ENCODE peak calls at places on chromosomes 3 and 15, in eight cellular contexts. C is tibial nerve, I is fibroblast of lung, Y is neural progenitor cell, B is suprapubic skin, A is esophagus squamous epithelium, L is cardiac muscle cell, O is endothelial cell of umbilical vein. Z is an unnamed sample. For H3K36me3 and H3K4me1, the result is how much of the 10 kb centered on the place peaks cover.

GRCh38 chr15:78223396-78224023 is 10.9 kb downstream of the ACSBG1 start:
- DNase-seq in C (no peak), I (peak), Y (no peak), B (no peak), A (no peak), L (peak), O (no peak), Z (no peak)

GRCh38 chr3:33438871-33439270 is 1.3 kb downstream of the UBP1 start:
- DNase-seq in C (no peak), I (peak), Y (no peak), B (no peak), A (no peak), L (no peak), O (no peak), Z (no peak)

GRCh38 chr3:179765396-179765795 is 112.6 kb downstream of the USP13 start:
- DNase-seq in C (no peak), I (no peak), Y (no peak), B (no peak), A (no peak), L (no peak), O (no peak), Z (no peak)

GRCh38 chr15:29046946-29047345 is 161.2 kb downstream of the APBA2 start:
- DNase-seq in C (no peak), I (no peak), Y (no peak), B (no peak), A (no peak), L (no peak), O (no peak), Z (no peak)

GRCh38 chr3:42183991-42184621 is 81.9 kb downstream of the CCK start:
- DNase-seq in C (no peak), I (no peak), Y (no peak), B (no peak), A (no peak), L (no peak), O (peak), Z (no peak)

GRCh38 chr15:38945551-38946298 is 381.1 kb upstream of the RASGRP1 start:
- DNase-seq in C (no peak), I (no peak), Y (peak), B (no peak), A (no peak), L (no peak), O (peak), Z (no peak)

GRCh38 chr15:60585743-60586708 is 107.1 kb upstream of the ICE2 start:
- DNase-seq in C (peak), I (peak), Y (peak), B (no peak), A (no peak), L (peak), O (peak), Z (peak)

GRCh38 chr3:135444058-135444457 is 521.5 kb upstream of the PPP2R3A start:
- DNase-seq in C (no peak), I (no peak), Y (no peak), B (no peak), A (no peak), L (no peak), O (no peak), Z (no peak)

GRCh38 chr3:72318504-72319201 is 529.6 kb downstream of the SHQ1 start:
- DNase-seq in C (no peak), I (peak), Y (no peak), B (no peak), A (no peak), L (no peak), O (no peak), Z (no peak)

GRCh38 chr3:138542977-138543376 is 51.1 kb downstream of the CEP70 start:
- DNase-seq in C (no peak), I (no peak), Y (no peak), B (no peak), A (no peak), L (no peak), O (no peak), Z (no peak)

GRCh38 chr3:38616111-38616510 is 33.4 kb downstream of the SCN5A start:
- DNase-seq in C (no peak), I (no peak), Y (no peak), B (no peak), A (no peak), L (no peak), O (no peak), Z (no peak)

GRCh38 chr15:28911295-28911979 is 25.7 kb downstream of the APBA2 start:
- DNase-seq in C (no peak), I (no peak), Y (peak), B (peak), A (no peak), L (no peak), O (no peak), Z (no peak)

GRCh38 chr3:14435175-14436011 is 33.0 kb downstream of the SLC6A6 start:
- DNase-seq in C (no peak), I (no peak), Y (no peak), B (no peak), A (no peak), L (peak), O (peak), Z (no peak)

GRCh38 chr3:3799173-3800075 is at the start of gene LRRN1:
- DNase-seq in C (no peak), I (no peak), Y (peak), B (peak), A (peak), L (no peak), O (no peak), Z (peak)

GRCh38 chr15:60704129-60704528 is 225.2 kb upstream of the ICE2 start:
- DNase-seq in C (no peak), I (no peak), Y (no peak), B (no peak), A (no peak), L (no peak), O (no peak), Z (peak)

GRCh38 chr3:148631124-148631903 is 66.4 kb upstream of the AGTR1 start:
- DNase-seq in C (no peak), I (no peak), Y (peak), B (no peak), A (no peak), L (no peak), O (peak), Z (no peak)

GRCh38 chr15:69474291-69474690 is 21.7 kb downstream of the RPLP1 start:
- DNase-seq in C (no peak), I (no peak), Y (no peak), B (no peak), A (no peak), L (no peak), O (peak), Z (no peak)

GRCh38 chr3:74613566-74613965 is 893 bp downstream of the CNTN3 start:
- DNase-seq in C (no peak), I (no peak), Y (peak), B (no peak), A (no peak), L (no peak), O (no peak), Z (peak)

GRCh38 chr3:12025584-12025983 is 21.4 kb downstream of the SYN2 start:
- DNase-seq in C (no peak), I (no peak), Y (no peak), B (no peak), A (no peak), L (no peak), O (no peak), Z (no peak)

GRCh38 chr3:33358172-33358781 is 81.0 kb downstream of the FBXL2 start:
- DNase-seq in C (no peak), I (no peak), Y (no peak), B (no peak), A (no peak), L (no peak), O (no peak), Z (no peak)

GRCh38 chr3:31502803-31503221 is 29.9 kb upstream of the STT3B start:
- DNase-seq in C (no peak), I (no peak), Y (no peak), B (no peak), A (no peak), L (no peak), O (no peak), Z (peak)

GRCh38 chr3:129567176-129567705 is 24.3 kb downstream of the H1-8 start:
- DNase-seq in C (no peak), I (peak), Y (no peak), B (no peak), A (no peak), L (no peak), O (no peak), Z (no peak)

GRCh38 chr3:78041486-78041885 is 1001.6 kb downstream of the ROBO2 start:
- DNase-seq in C (no peak), I (no peak), Y (no peak), B (no peak), A (no peak), L (peak), O (peak), Z (no peak)

GRCh38 chr3:62159693-62160092 is 213.7 kb downstream of the FEZF2 start:
- DNase-seq in C (peak), I (peak), Y (no peak), B (peak), A (no peak), L (peak), O (peak), Z (peak)

GRCh38 chr3:174955513-174956001 is 96.4 kb downstream of the NAALADL2 start:
- DNase-seq in C (no peak), I (no peak), Y (no peak), B (no peak), A (no peak), L (peak), O (peak), Z (peak)

GRCh38 chr15:89936051-89936792 is 23.5 kb upstream of the ARPIN start:
- DNase-seq in C (no peak), I (no peak), Y (no peak), B (no peak), A (no peak), L (no peak), O (no peak), Z (no peak)

GRCh38 chr15:33699691-33700447 is 268.4 kb upstream of the CHRM5 start:
- DNase-seq in C (no peak), I (peak), Y (peak), B (no peak), A (no peak), L (peak), O (no peak), Z (no peak)

GRCh38 chr15:52678468-52679231 is 538 bp downstream of the ATOSA start:
- DNase-seq in C (peak), I (peak), Y (peak), B (peak), A (peak), L (peak), O (peak), Z (peak)

GRCh38 chr3:187101184-187102072 is 37.9 kb downstream of the RPL39L start:
- DNase-seq in C (peak), I (peak), Y (no peak), B (no peak), A (no peak), L (peak), O (peak), Z (peak)

GRCh38 chr15:71103102-71103676 is 12.1 kb upstream of the THSD4 start:
- DNase-seq in C (no peak), I (peak), Y (peak), B (no peak), A (no peak), L (peak), O (peak), Z (peak)

GRCh38 chr3:9809239-9809614 is 835 bp upstream of the TTLL3 start:
- DNase-seq in C (no peak), I (no peak), Y (no peak), B (no peak), A (no peak), L (no peak), O (no peak), Z (no peak)

GRCh38 chr3:10770547-10770946 is 45.5 kb upstream of the SLC6A11 start:
- DNase-seq in C (no peak), I (no peak), Y (no peak), B (no peak), A (no peak), L (no peak), O (no peak), Z (no peak)

GRCh38 chr3:185789134-185789533 is 35.7 kb downstream of the IGF2BP2 start:
- DNase-seq in C (no peak), I (no peak), Y (no peak), B (no peak), A (no peak), L (no peak), O (no peak), Z (no peak)

GRCh38 chr3:184320099-184320445 is 5.7 kb downstream of the EIF4G1 start:
- DNase-seq in C (peak), I (peak), Y (no peak), B (peak), A (peak), L (peak), O (peak), Z (peak)

GRCh38 chr3:39260957-39261356 is 18.9 kb downstream of the CX3CR1 start:
- DNase-seq in C (peak), I (peak), Y (no peak), B (peak), A (peak), L (peak), O (peak), Z (peak)

GRCh38 chr15:20340331-20340811 is 201.2 kb downstream of the GOLGA6L6 start:
- DNase-seq in C (no peak), I (no peak), Y (no peak), B (peak), A (no peak), L (no peak), O (peak), Z (no peak)

GRCh38 chr15:88465633-88466219 is 1.5 kb downstream of the MRPL46 start:
- DNase-seq in C (no peak), I (peak), Y (no peak), B (no peak), A (no peak), L (peak), O (peak), Z (peak)

GRCh38 chr15:88467935-88468528 is 524 bp downstream of the MRPS11 start:
- DNase-seq in C (no peak), I (peak), Y (peak), B (no peak), A (no peak), L (peak), O (peak), Z (no peak)

GRCh38 chr15:88469321-88469720 is 1.8 kb downstream of the MRPS11 start:
- DNase-seq in C (no peak), I (no peak), Y (no peak), B (no peak), A (no peak), L (no peak), O (no peak), Z (no peak)

GRCh38 chr15:88467073-88467934 is at the start of the genes MRPL46 and MRPS11:
- DNase-seq in C (peak), I (peak), Y (peak), B (peak), A (peak), L (peak), O (peak), Z (peak)

DNA sequence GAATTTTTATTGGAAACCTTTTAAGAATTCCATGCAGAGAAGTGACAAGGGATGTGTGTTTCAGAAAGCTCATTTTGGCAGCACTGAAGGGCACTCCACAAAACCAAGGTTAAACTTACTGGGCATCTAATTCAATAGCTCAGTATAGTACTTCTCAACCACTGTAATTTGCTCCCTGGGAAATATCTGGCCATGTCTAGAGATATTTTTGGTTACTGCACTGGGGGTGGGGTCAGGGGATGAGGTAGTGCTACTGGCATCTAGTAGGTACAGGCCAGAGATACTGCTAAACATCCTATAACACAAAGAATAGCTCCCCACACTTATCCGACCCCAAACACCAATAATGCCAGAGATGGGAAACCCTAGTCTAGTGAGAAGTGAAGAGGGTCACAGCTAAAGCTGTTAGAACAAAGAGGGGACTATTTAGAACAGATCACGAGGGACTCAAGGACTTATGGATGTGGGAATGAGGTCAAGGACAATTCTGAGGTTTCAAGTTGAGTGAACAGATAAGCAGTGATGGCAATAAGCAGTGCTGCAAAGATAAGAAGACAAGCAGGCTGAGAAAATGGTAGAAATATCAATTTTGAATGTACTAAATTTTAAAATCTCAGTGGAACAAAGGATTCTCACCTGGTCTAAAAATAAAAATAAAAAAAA is 3.2 kb downstream of the MRPL46 start:
- DNase-seq in C (no peak), I (no peak), Y (no peak), B (no peak), A (no peak), L (no peak), O (no peak), Z (no peak)
- H3K36me3 ChIP-seq in C (half or more), I (under half), Y (under half), B (half or more), A (under half), L (under half), O (under half), Z (under half)

GRCh38 chr3:45549961-45550360 is 44.6 kb upstream of the LIMD1 start:
- DNase-seq in C (no peak), I (no peak), Y (no peak), B (no peak), A (no peak), L (no peak), O (no peak), Z (no peak)

GRCh38 chr3:45552031-45552772 is 42.3 kb upstream of the LIMD1 start:
- DNase-seq in C (no peak), I (no peak), Y (no peak), B (peak), A (no peak), L (peak), O (no peak), Z (no peak)

GRCh38 chr3:45553469-45553974 is 41.0 kb upstream of the LIMD1 start:
- DNase-seq in C (no peak), I (peak), Y (no peak), B (no peak), A (no peak), L (peak), O (peak), Z (no peak)

GRCh38 chr3:45552773-45553371 is 41.7 kb upstream of the LIMD1 start:
- DNase-seq in C (no peak), I (no peak), Y (no peak), B (peak), A (no peak), L (no peak), O (no peak), Z (no peak)

DNA sequence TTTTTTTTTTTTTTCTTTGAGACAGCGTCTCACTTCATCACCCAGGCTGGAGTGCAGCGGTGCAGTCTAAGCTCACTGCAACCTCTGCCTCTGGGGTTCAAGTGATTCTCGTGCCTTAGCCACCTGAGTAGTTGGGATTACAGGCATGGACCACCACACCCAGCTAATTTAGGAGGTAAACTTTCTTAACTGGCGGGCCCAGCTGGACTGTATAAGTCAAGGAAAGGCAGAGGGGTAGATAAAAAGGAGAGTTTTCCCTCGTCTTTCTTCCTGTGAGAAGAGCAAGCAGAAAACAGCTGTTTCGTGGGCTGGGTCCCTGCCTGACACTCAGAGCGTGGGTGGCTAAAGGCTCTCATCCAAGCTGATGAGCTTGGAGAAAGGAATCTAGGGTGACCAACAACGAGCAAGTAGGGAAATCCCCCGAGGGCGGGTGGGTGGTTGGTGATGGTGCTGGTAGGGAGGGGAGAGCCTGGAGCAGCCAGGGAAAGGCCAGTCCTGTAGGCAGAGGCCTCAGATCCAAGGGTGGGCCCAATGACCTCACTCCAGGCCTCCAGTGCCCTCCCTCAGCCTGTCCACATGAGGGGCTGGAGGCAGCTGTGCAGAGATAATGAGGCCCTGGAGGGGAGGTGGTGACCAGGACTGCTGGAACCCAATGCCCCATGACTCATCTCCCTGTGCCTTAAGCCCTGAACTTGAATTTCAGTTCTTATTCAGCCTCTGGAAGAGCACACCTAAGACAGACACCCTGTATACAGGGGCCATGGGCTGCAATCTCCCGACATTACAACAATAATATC is 43.1 kb upstream of the LIMD1 start:
- DNase-seq in C (peak), I (peak), Y (no peak), B (peak), A (no peak), L (peak), O (no peak), Z (no peak)
- H3K4me1 ChIP-seq in C (half or more), I (half or more), Y (under half), B (half or more), A (under half), L (under half), O (under half), Z (under half)

GRCh38 chr15:79897701-79898113 is 893 bp upstream of the MTHFS start:
- DNase-seq in C (no peak), I (no peak), Y (no peak), B (no peak), A (no peak), L (no peak), O (no peak), Z (peak)
- H3K36me3 ChIP-seq in C (under half), I (under half), Y (under half), B (under half), A (under half), L (under half), O (under half), Z (under half)

GRCh38 chr3:152279474-152279873 is 10.7 kb downstream of the MBNL1 start:
- DNase-seq in C (no peak), I (no peak), Y (no peak), B (no peak), A (no peak), L (no peak), O (no peak), Z (no peak)

GRCh38 chr3:152277198-152277597 is 8.5 kb downstream of the MBNL1 start:
- DNase-seq in C (no peak), I (no peak), Y (no peak), B (no peak), A (no peak), L (no peak), O (no peak), Z (no peak)

GRCh38 chr3:152278674-152279427 is 10.1 kb downstream of the MBNL1 start:
- DNase-seq in C (no peak), I (no peak), Y (no peak), B (no peak), A (no peak), L (no peak), O (no peak), Z (no peak)

GRCh38 chr3:152280539-152280938 is 11.8 kb downstream of the MBNL1 start:
- DNase-seq in C (no peak), I (no peak), Y (no peak), B (no peak), A (no peak), L (no peak), O (no peak), Z (no peak)

DNA sequence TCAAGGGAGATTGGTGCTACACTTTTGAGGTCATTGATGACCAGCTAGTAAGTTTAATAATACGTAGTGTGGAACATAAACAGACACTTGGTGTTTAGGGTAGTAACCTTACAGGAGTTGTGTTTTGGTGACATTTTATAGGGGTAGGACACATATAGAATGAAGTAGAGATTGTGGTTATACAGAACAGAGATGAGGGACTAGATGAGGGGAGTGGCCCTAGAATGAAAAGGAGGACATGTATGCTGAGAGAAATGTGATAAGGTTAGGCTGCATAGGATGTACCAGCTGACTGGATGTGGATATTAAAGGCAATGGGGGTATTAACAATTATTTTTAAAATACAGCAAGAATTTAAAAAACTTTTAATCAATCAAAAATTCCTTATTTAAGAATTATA is 8.0 kb downstream of the MBNL1 start:
- DNase-seq in C (no peak), I (no peak), Y (no peak), B (no peak), A (no peak), L (no peak), O (no peak), Z (no peak)
- H3K4me1 ChIP-seq in C (half or more), I (under half), Y (under half), B (half or more), A (under half), L (under half), O (half or more), Z (under half)

Z was measured in small intestine.